ENCODE peak calls at places on chromosomes 4 and X, in six cellular contexts. X is astrocyte of the spinal cord, G is astrocyte, Q is uterus, J is cardiac muscle cell, Y is suprapubic skin. K is an unnamed sample.

GRCh38 chr4:65825121-65825520 is 154.8 kb upstream of the EPHA5 start:
- DNase-seq in X (peak), Q (no peak), J (peak), Y (no peak), G (peak), K (no peak)

GRCh38 chr4:55251352-55251751 is 94.7 kb upstream of the SRD5A3 start:
- DNase-seq in G (no peak), X (no peak), J (peak), Y (no peak), Q (no peak), K (no peak)

GRCh38 chr4:4182835-4183568 is 43.7 kb downstream of the OTOP1 start:
- DNase-seq in G (no peak), X (no peak), Y (no peak), Q (no peak), J (peak), K (no peak)

GRCh38 chrX:154083134-154083517 is 14.4 kb downstream of the MECP2 start:
- DNase-seq in Y (no peak), G (no peak), X (no peak), J (peak), Q (no peak), K (no peak)

GRCh38 chrX:12007881-12008280 is 130.4 kb upstream of the FRMPD4 start:
- DNase-seq in X (peak), Q (no peak), G (peak), J (peak), Y (no peak), K (no peak)

GRCh38 chrX:45714864-45715263 is 514.2 kb upstream of the DIPK2B start:
- DNase-seq in Q (no peak), G (peak), X (peak), Y (no peak), J (peak), K (no peak)

GRCh38 chrX:7146703-7147430 is 645 bp upstream of the STS start:
- DNase-seq in Q (no peak), G (no peak), X (peak), J (peak), Y (no peak), K (no peak)

GRCh38 chrX:55522577-55523254 is 33.1 kb upstream of the USP51 start:
- DNase-seq in G (no peak), Y (no peak), J (no peak), X (no peak), Q (no peak), K (no peak)

GRCh38 chrX:105618393-105619101 is 203.8 kb upstream of the NRK start:
- DNase-seq in Q (no peak), G (no peak), Y (no peak), X (no peak), J (no peak), K (no peak)

GRCh38 chr4:74407891-74408290 is 37.0 kb upstream of the AREG start:
- DNase-seq in Q (no peak), G (no peak), Y (no peak), X (no peak), J (no peak), K (no peak)

GRCh38 chr4:99201687-99202086 is 17.4 kb downstream of the ADH6 start:
- DNase-seq in Q (no peak), Y (no peak), G (no peak), X (peak), J (peak), K (no peak)

GRCh38 chr4:184674011-184674410 is 24.5 kb downstream of the PRIMPOL start:
- DNase-seq in X (no peak), Y (no peak), J (no peak), Q (no peak), G (no peak), K (no peak)

GRCh38 chr4:1693131-1693896 is 9.2 kb upstream of the FAM53A start:
- DNase-seq in Q (peak), J (peak), X (peak), Y (no peak), G (peak), K (peak)

GRCh38 chr4:112119358-112119783 is 25.9 kb upstream of the FAM241A start:
- DNase-seq in Y (no peak), G (no peak), J (no peak), X (no peak), Q (no peak), K (no peak)

GRCh38 chr4:30901781-30902479 is 181.8 kb downstream of the PCDH7 start:
- DNase-seq in Q (no peak), Y (no peak), X (no peak), J (no peak), G (no peak), K (no peak)

GRCh38 chr4:184826315-184827266 is 823 bp upstream of the ACSL1 start:
- DNase-seq in J (peak), Y (no peak), G (no peak), X (no peak), Q (no peak), K (no peak)

GRCh38 chr4:35934370-35934981 is 309.8 kb downstream of the ARAP2 start:
- DNase-seq in Q (no peak), X (peak), J (peak), Y (no peak), G (peak), K (peak)
- H3K4me3 ChIP-seq in Q (no peak), X (no peak), J (no peak), Y (no peak), G (no peak), K (no peak)

GRCh38 chrX:40542972-40543371 is 37.8 kb upstream of the ATP6AP2 start:
- DNase-seq in G (no peak), X (no peak), Y (no peak), Q (no peak), J (no peak), K (no peak)

GRCh38 chrX:40544343-40545250 is 36.2 kb upstream of the ATP6AP2 start:
- DNase-seq in X (no peak), Q (no peak), Y (no peak), J (peak), G (no peak), K (peak)

GRCh38 chrX:40543661-40544328 is 37.0 kb upstream of the ATP6AP2 start:
- DNase-seq in J (peak), X (peak), G (peak), Q (no peak), Y (no peak), K (peak)

GRCh38 chrX:40539214-40540142 is 41.3 kb upstream of the ATP6AP2 start:
- DNase-seq in X (peak), J (peak), Q (peak), G (peak), Y (peak), K (no peak)

GRCh38 chrX:40542208-40542607 is 38.6 kb upstream of the ATP6AP2 start:
- DNase-seq in Q (no peak), G (no peak), Y (no peak), X (no peak), J (no peak), K (no peak)
- TF ChIP-seq CTCF in Q (no peak), G (no peak), Y (no peak), X (no peak), J (no peak), K (no peak)

DNA sequence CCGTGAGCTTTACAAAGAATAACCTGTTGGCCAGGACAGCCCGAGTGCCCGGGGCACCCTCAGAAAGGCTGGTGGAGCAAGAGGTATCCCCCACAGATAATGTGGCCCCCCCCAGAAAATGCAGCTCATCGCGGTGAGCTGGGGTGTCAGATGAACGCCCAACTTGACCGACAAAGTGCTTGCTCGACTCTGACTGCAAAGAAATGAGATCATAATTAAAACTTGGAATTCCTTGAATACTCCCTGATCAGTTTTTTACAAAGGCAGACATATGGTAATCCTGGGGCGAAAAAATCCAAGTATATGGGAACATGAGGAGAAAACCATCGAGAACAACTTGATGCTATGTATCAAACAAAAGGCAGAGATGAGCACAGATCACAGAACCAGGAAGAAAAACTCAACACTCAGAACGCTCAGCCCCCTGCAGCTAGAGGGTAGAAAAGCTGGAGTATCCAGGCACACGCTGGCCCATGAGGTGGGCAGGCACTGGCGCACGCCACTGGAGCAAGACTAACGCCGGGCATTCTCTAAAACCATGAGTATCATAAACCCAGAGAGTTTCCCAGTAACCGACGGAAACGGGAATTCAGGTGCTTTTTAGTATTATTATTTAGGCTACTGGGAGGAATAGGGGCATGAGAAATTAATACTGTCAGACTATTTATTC is 127.3 kb downstream of the AFAP1 start:
- DNase-seq in J (no peak), Y (no peak), X (no peak), Q (no peak), G (peak), K (no peak)
- H3K4me3 ChIP-seq in J (no peak), Y (peak), X (no peak), Q (no peak), G (no peak), K (no peak)

GRCh38 chrX:136491832-136492231 is 4.1 kb downstream of the BRS3 start:
- DNase-seq in G (no peak), J (no peak), X (no peak), Q (no peak), Y (no peak), K (no peak)

GRCh38 chrX:136487647-136488046 is at the start of gene BRS3:
- DNase-seq in Q (no peak), J (no peak), X (no peak), G (no peak), Y (no peak), K (no peak)

GRCh38 chrX:136488706-136489105 is 959 bp downstream of the BRS3 start:
- DNase-seq in Y (no peak), X (no peak), Q (no peak), G (no peak), J (no peak), K (no peak)
- TF ChIP-seq CTCF in Y (no peak), X (no peak), Q (no peak), G (no peak), J (no peak), K (peak)

GRCh38 chr4:85607624-85608023 is 132.7 kb downstream of the ARHGAP24 start:
- DNase-seq in X (no peak), Q (no peak), Y (no peak), G (no peak), J (no peak), K (no peak)
- H3K4me3 ChIP-seq in X (no peak), Q (no peak), Y (no peak), G (no peak), J (no peak), K (no peak)

DNA sequence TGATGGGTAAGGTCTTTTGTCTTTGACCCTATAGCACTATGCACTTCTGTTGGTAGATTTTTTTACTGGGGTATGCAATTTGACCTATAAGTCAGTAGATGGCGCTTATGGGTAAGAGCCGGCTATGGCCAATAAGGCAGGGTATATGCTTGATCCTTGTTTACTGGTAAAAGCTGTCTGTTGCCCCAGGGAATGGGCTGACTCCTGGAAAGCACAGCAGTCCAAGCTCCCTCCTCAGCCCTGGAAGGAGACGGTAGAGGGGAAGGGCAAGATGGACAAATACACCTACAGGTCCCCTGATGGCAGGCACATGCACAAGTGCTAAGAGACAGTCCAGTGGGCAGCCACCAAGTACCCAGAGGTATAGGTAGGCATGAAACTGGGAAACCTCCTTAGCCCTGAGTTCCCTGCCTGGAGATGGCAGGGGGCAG is 63.7 kb downstream of the ADAMTS3 start:
- DNase-seq in G (peak), J (peak), Y (no peak), X (peak), Q (no peak), K (peak)
- TF ChIP-seq CTCF in G (peak), J (peak), Y (peak), X (peak), Q (peak), K (peak)

GRCh38 chrX:103357871-103358270 is 1.6 kb downstream of the TCEAL9 start:
- DNase-seq in J (no peak), G (no peak), Y (no peak), X (no peak), Q (no peak), K (no peak)

GRCh38 chrX:103360092-103360491 is 3.8 kb downstream of the TCEAL9 start:
- DNase-seq in X (no peak), G (no peak), Q (no peak), Y (no peak), J (peak), K (no peak)

GRCh38 chrX:103356023-103356798 is at the start of gene TCEAL9:
- DNase-seq in G (peak), J (peak), Y (no peak), Q (peak), X (peak), K (no peak)

GRCh38 chrX:103360916-103361315 is 4.6 kb downstream of the TCEAL9 start:
- DNase-seq in Q (no peak), J (no peak), X (no peak), Y (no peak), G (no peak), K (no peak)

DNA sequence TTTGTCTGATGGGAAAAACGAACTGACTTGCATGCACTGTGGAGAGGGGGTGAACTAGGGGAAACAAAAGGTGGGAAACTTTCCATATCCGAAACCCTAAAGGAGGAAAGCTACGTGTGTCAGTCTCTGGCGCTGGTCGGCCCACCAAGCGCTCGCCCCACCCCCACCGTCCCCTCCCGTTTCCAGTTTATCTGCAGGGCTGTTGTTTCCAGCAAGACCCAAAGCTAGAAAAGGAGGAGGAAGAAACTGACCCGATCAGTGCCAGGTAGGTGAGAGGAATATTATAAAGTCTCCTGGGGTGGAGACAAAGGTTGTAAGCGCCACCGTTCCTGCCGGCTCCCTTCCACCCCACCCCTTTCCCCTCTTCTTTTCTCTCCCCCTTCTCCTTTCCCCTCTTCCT is 591 bp downstream of the TCEAL9 start:
- DNase-seq in Q (peak), J (peak), G (no peak), Y (no peak), X (no peak), K (no peak)
- H3K4me3 ChIP-seq in Q (peak), J (peak), G (peak), Y (peak), X (peak), K (peak)

GRCh38 chr4:7186081-7186480 is 6.3 kb upstream of the SORCS2 start:
- DNase-seq in J (no peak), G (no peak), Y (peak), X (no peak), Q (peak), K (no peak)
- TF ChIP-seq CTCF in J (peak), G (no peak), Y (no peak), X (no peak), Q (peak), K (peak)

GRCh38 chrX:129524250-129524850 is 1.1 kb upstream of the SMARCA1 start:
- DNase-seq in G (no peak), J (no peak), X (no peak), Q (no peak), Y (no peak), K (no peak)
- H3K4me3 ChIP-seq in G (peak), J (peak), X (no peak), Q (no peak), Y (no peak), K (no peak)